ENCODE peak calls at places on chromosomes 3 and 15, in seven cellular contexts. X is neuronal stem cell; O is CD8-positive, alpha-beta T cell; P is mesendoderm; N is ovary; D is adipocyte; G is body of pancreas. B is an unnamed sample. For H3K4me1, the result is how much of the 10 kb centered on the place peaks cover.

GRCh38 chr3:135000465-135000864 is 205.4 kb downstream of the EPHB1 start:
- DNase-seq in X (no peak), O (no peak), P (no peak), N (no peak), D (no peak), G (no peak), B (no peak)

GRCh38 chr3:179068779-179069530 is 2.7 kb downstream of the ZMAT3 start:
- DNase-seq in X (no peak), O (no peak), P (peak), N (no peak), D (peak), G (no peak), B (no peak)

GRCh38 chr15:96337991-96338771 is 7.7 kb downstream of the NR2F2 start:
- DNase-seq in X (no peak), O (no peak), P (no peak), N (no peak), D (peak), G (no peak), B (no peak)

GRCh38 chr3:106817706-106818105 is 559.5 kb upstream of the CCDC54 start:
- DNase-seq in X (no peak), O (no peak), P (no peak), N (no peak), D (no peak), G (no peak), B (no peak)

GRCh38 chr15:96330064-96330449 is 443 bp upstream of the NR2F2 start:
- DNase-seq in X (no peak), O (no peak), P (no peak), N (peak), D (peak), G (no peak), B (no peak)

GRCh38 chr3:135970500-135971116 is 5.1 kb downstream of the PPP2R3A start:
- DNase-seq in X (no peak), O (no peak), P (peak), N (no peak), D (no peak), G (no peak), B (no peak)

GRCh38 chr3:101868534-101869464 is 19.5 kb downstream of the NFKBIZ start:
- DNase-seq in X (no peak), O (no peak), P (peak), N (no peak), D (no peak), G (peak), B (peak)

GRCh38 chr3:108004647-108005046 is 86.2 kb downstream of the CD47 start:
- DNase-seq in X (no peak), O (no peak), P (no peak), N (no peak), D (no peak), G (peak), B (no peak)

GRCh38 chr3:139520028-139520737 is 19.4 kb downstream of the RBP1 start:
- DNase-seq in X (no peak), O (no peak), P (peak), N (no peak), D (no peak), G (no peak), B (no peak)

GRCh38 chr15:34855397-34855796 is 60.0 kb upstream of the ACTC1 start:
- DNase-seq in X (no peak), O (no peak), P (no peak), N (no peak), D (peak), G (no peak), B (no peak)

GRCh38 chr3:5187920-5188418 is 462 bp downstream of the EDEM1 start:
- DNase-seq in X (no peak), O (peak), P (peak), N (peak), D (peak), G (peak), B (peak)

GRCh38 chr3:161163297-161163696 is 57.8 kb upstream of the NMD3 start:
- DNase-seq in X (no peak), O (no peak), P (peak), N (no peak), D (peak), G (no peak), B (no peak)

GRCh38 chr3:139130390-139131140 is 85.9 kb upstream of the PRR23C start:
- DNase-seq in X (no peak), O (no peak), P (no peak), N (no peak), D (no peak), G (no peak), B (no peak)

GRCh38 chr15:62464705-62465104 is 299.6 kb upstream of the C2CD4B start:
- DNase-seq in X (no peak), O (no peak), P (peak), N (no peak), D (peak), G (no peak), B (no peak)

GRCh38 chr3:158845748-158846350 is 44.0 kb downstream of the MFSD1 start:
- DNase-seq in X (peak), O (no peak), P (peak), N (peak), D (peak), G (peak), B (peak)

GRCh38 chr3:151557068-151557467 is 96.2 kb upstream of the IGSF10 start:
- DNase-seq in X (no peak), O (no peak), P (no peak), N (no peak), D (no peak), G (no peak), B (no peak)

GRCh38 chr3:125045194-125045593 is 10.6 kb downstream of the HEG1 start:
- DNase-seq in X (no peak), O (no peak), P (no peak), N (no peak), D (peak), G (no peak), B (no peak)
- H3K4me3 ChIP-seq in X (no peak), O (no peak), P (no peak), N (no peak), D (no peak), G (no peak), B (no peak)

GRCh38 chr15:95286911-95287769 is 1043.4 kb upstream of the NR2F2 start:
- DNase-seq in X (peak), O (no peak), P (peak), N (peak), D (no peak), G (no peak), B (no peak)
- H3K4me1 ChIP-seq in X (half or more), O (under half), P (under half), N (under half), D (under half), G (under half), B (under half)

DNA sequence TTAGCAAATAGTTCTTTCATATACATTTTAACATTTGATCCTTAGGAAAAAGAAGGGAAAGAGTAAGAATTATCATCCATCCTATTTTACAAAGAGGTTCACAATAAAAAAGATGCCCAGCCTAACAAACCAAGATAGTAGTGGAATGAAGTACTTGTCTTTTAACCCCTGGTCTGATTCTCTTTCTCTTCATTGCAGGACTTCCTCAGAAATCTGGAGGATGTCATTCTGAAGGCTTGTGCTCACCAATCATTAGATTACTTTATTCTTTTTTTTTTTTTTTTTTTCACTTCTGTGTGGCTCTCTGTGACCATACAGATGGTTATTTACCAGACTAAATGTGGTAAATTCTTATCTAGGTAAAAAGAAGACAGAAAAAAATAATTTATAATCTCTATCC is 7.0 kb downstream of the HDGFL3 start:
- DNase-seq in X (no peak), O (no peak), P (no peak), N (no peak), D (peak), G (no peak), B (no peak)
- H3K4me3 ChIP-seq in X (no peak), O (no peak), P (no peak), N (no peak), D (no peak), G (no peak), B (no peak)

GRCh38 chr3:195125646-195126045 is 145.3 kb downstream of the XXYLT1 start:
- DNase-seq in X (no peak), O (no peak), P (no peak), N (no peak), D (no peak), G (no peak), B (no peak)
- H3K4me1 ChIP-seq in X (under half), O (under half), P (under half), N (under half), D (under half), G (under half), B (under half)

GRCh38 chr3:127226451-127226850 is 33.5 kb downstream of the PRR23E start:
- DNase-seq in X (no peak), O (no peak), P (peak), N (no peak), D (no peak), G (no peak), B (no peak)
- H3K4me3 ChIP-seq in X (no peak), O (no peak), P (no peak), N (no peak), D (no peak), G (no peak), B (no peak)

GRCh38 chr3:52227117-52227516 is 1.7 kb upstream of the TLR9 start:
- DNase-seq in X (no peak), O (no peak), P (no peak), N (no peak), D (no peak), G (no peak), B (no peak)

GRCh38 chr3:52227766-52228165 is 2.3 kb upstream of the TLR9 start:
- DNase-seq in X (no peak), O (no peak), P (no peak), N (no peak), D (no peak), G (no peak), B (no peak)

GRCh38 chr3:52229656-52230055 is 4.2 kb upstream of the TLR9 start:
- DNase-seq in X (no peak), O (no peak), P (no peak), N (no peak), D (no peak), G (no peak), B (no peak)

GRCh38 chr3:52228751-52229291 is 3.4 kb upstream of the TLR9 start:
- DNase-seq in X (no peak), O (no peak), P (no peak), N (no peak), D (no peak), G (no peak), B (no peak)

DNA sequence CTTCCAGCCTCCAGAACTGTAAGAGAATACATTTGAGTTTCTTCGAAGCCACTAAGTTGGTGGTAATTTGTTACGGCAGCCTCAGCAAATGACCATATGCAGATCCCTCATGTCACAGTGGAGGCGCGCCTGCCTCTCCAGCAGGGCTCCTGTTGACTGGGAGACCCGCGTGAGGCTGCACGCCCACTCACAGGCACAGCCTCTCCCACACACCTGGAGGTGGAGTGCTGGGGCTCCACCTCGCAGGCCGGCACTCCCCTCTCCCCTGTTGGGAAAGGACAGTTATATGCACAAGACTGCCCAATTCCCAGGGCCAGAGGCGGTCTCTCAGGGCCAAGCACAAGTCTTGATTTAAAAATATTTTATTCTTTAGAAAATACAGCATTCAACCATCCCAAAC is 2.8 kb upstream of the TLR9 start:
- DNase-seq in X (no peak), O (no peak), P (no peak), N (no peak), D (no peak), G (no peak), B (no peak)
- H3K4me1 ChIP-seq in X (under half), O (half or more), P (under half), N (under half), D (under half), G (under half), B (under half)

DNA sequence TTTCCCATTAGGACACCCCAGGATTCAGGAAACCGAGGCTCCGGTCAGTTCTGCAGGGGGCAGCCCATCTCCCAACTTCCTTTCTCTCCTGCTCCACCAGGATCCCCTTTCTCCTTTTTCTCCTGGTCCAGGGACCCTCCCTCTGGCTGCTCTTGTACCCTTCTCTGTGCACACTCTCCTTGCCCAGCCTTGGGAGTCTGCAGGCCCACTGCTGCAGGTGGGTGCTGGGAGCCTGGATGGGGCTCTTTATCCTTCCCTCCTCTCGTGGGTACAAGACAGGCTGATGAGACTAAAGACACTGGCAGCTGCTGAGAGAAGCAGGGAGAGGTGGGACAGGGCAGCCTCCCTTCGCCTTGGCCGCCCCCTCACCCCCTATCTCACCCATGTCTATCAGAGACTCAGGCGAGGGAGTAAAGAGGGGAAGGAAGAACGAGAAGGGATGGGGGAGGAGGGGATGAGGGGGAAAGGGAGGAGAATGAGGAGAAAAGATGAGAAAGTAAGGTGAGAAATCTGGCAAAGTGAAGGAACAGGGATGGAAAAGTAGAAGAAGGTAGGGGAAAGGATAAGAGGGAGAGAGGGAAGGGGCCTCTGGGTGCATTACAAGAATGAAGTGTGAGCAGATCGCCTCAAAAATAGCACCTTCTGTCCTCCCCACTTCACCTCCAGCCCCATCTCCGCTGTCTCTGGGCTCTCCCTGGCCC is 45.2 kb downstream of the ITGA11 start:
- DNase-seq in X (no peak), O (no peak), P (no peak), N (no peak), D (no peak), G (no peak), B (no peak)
- H3K4me3 ChIP-seq in X (no peak), O (no peak), P (no peak), N (no peak), D (no peak), G (no peak), B (no peak)

DNA sequence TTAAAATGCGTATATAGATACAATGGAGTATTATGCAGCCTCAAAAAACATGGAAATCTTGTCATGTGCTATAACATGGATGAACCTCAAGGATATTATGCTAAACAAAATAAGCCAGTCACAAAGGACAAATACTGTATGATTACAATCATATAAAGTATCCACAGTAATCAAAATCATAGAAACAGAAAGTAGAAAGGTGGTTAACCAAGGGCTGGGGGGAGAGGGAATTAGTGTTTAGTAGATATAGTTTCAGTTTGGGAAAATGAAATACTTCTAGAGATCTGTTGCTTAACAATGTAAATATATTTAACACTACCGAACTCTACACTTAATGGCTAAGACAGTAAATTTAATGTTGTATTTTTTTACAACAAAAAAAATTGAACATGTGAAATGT is 9.0 kb downstream of the TOP2B start:
- DNase-seq in X (no peak), O (no peak), P (no peak), N (no peak), D (no peak), G (no peak), B (no peak)
- H3K4me1 ChIP-seq in X (under half), O (half or more), P (under half), N (under half), D (under half), G (half or more), B (under half)

GRCh38 chr3:11721114-11721440 is 77.4 kb upstream of the VGLL4 start:
- DNase-seq in X (peak), O (no peak), P (no peak), N (no peak), D (peak), G (peak), B (no peak)
- H3K4me3 ChIP-seq in X (no peak), O (no peak), P (no peak), N (peak), D (peak), G (peak), B (peak)

GRCh38 chr15:86505951-86506350 is 426.3 kb downstream of the AGBL1 start:
- DNase-seq in X (no peak), O (no peak), P (no peak), N (no peak), D (no peak), G (no peak), B (no peak)
- H3K4me1 ChIP-seq in X (under half), O (under half), P (under half), N (under half), D (under half), G (under half), B (under half)